ENCODE peak calls at places on chromosomes 1 and 21, in five cellular contexts. M is HepG2, E is GM12878, B is K562, O is GM12891. Z is an unnamed sample.
A peak's percentile ranks its signal among the peaks of the same experiment; 100 is the strongest.

GRCh38 chr1:228104526-228105251 is 1.6 kb upstream of the C1orf35 start:
- DNase-seq in E (no peak), B (no peak), O (no peak), M (no peak), Z (no peak)

GRCh38 chr1:199684686-199685273 is 342.7 kb upstream of the NR5A2 start:
- DNase-seq in O (peak; percentile 6), B (peak; percentile 45), E (peak; percentile 8), M (peak; percentile 25), Z (peak; percentile 2)

GRCh38 chr1:99659755-99660210 is 13.9 kb downstream of the PALMD start:
- DNase-seq in B (no peak), E (no peak), M (no peak), O (no peak), Z (no peak)

GRCh38 chr1:101738475-101738874 is 258.3 kb downstream of the OLFM3 start:
- DNase-seq in E (no peak), B (no peak), M (no peak), O (no peak), Z (no peak)

GRCh38 chr1:169427081-169427611 is at the start of gene CCDC181:
- DNase-seq in M (peak; percentile 3), B (no peak), O (peak; percentile 17), E (peak; percentile 8), Z (peak; percentile 3)

GRCh38 chr1:6460349-6461236 is 5.4 kb downstream of the TNFRSF25 start:
- DNase-seq in M (no peak), E (no peak), B (peak; percentile 15), O (peak; percentile 72), Z (peak; percentile 63)

GRCh38 chr1:210400043-210400840 is 71.5 kb downstream of the HHAT start:
- DNase-seq in O (peak; percentile 15), E (peak; percentile 74), M (peak; percentile 65), B (peak; percentile 61), Z (peak; percentile 13)

GRCh38 chr1:86596253-86596652 is 49.4 kb downstream of the CLCA4 start:
- DNase-seq in O (no peak), E (no peak), B (no peak), M (no peak), Z (no peak)

GRCh38 chr1:183470147-183470960 is 1.9 kb upstream of the SMG7 start:
- DNase-seq in E (peak; percentile 59), B (peak; percentile 84), M (peak; percentile 84), O (peak; percentile 27), Z (peak; percentile 35)

GRCh38 chr1:91166106-91166712 is 144.4 kb upstream of the ZNF644 start:
- DNase-seq in E (no peak), B (peak; percentile 71), O (peak; percentile 14), M (peak; percentile 56), Z (no peak)

GRCh38 chr1:247156787-247157232 is 15.0 kb downstream of the ZNF124 start:
- DNase-seq in M (no peak), O (no peak), E (no peak), B (no peak), Z (no peak)

GRCh38 chr1:203888807-203889251 is 27.4 kb downstream of the SNRPE start:
- DNase-seq in B (no peak), O (no peak), M (no peak), E (no peak), Z (no peak)

GRCh38 chr1:184739796-184740195 is 14.9 kb downstream of the EDEM3 start:
- DNase-seq in O (no peak), E (no peak), B (no peak), M (no peak), Z (no peak)

GRCh38 chr1:1083181-1084027 is 9.3 kb upstream of the RNF223 start:
- DNase-seq in O (no peak), M (no peak), E (no peak), B (no peak), Z (peak; percentile 11)

GRCh38 chr1:54178296-54179070 is 21.3 kb downstream of the CYB5RL start:
- DNase-seq in M (no peak), O (no peak), B (no peak), E (no peak), Z (no peak)

GRCh38 chr1:31376374-31377134 is 3.7 kb upstream of the FABP3 start:
- DNase-seq in B (peak; percentile 55), E (no peak), M (peak; percentile 32), O (no peak), Z (no peak)

GRCh38 chr1:20390589-20391331 is 95.2 kb downstream of the CAMK2N1 start:
- DNase-seq in B (no peak), O (no peak), E (no peak), M (no peak), Z (no peak)

GRCh38 chr1:243734311-243734700 is 115.7 kb downstream of the AKT3 start:
- DNase-seq in M (no peak), O (no peak), E (no peak), B (no peak), Z (no peak)

GRCh38 chr1:78303620-78304019 is 187.2 kb upstream of the PTGFR start:
- DNase-seq in E (no peak), B (no peak), O (no peak), M (no peak), Z (no peak)

GRCh38 chr21:38965910-38966504 is 160.3 kb downstream of the ETS2 start:
- DNase-seq in M (peak; percentile 94), O (no peak), B (peak; percentile 76), E (no peak), Z (no peak)

GRCh38 chr1:23980725-23981063 is 567 bp upstream of the SRSF10 start:
- DNase-seq in B (peak; percentile 46), E (no peak), M (no peak), O (peak; percentile 44), Z (peak; percentile 38)

DNA sequence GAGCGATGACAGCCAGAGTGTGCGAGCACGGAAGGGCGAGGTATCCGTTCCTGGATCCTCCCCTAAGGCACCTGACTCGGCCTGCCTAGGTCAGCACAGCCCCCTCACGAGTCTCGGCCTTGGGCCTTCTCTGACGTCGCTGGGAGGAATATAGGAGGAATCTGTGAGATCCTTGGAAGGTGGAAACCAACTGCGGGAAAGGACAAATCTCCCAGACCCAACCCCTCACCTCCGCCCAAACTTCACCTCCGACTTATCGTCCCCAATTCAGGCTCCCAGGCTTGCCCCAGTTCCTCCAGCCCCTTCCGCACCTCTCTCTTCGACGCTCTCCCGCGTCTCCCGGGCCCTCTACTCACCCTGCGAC is 492 bp downstream of the APH1A start:
- DNase-seq in B (peak; percentile 50), O (peak; percentile 39), M (no peak), E (no peak), Z (peak; percentile 40)
- TF ChIP-seq TAF1 in B (no peak), O (no peak), M (no peak), E (peak; percentile 38), Z (no peak)

GRCh38 chr1:67058761-67059160 is 4.8 kb upstream of the SLC35D1 start:
- DNase-seq in O (no peak), E (no peak), M (no peak), B (no peak), Z (no peak)

GRCh38 chr1:67058242-67058641 is 4.3 kb upstream of the SLC35D1 start:
- DNase-seq in O (no peak), M (peak; percentile 48), B (no peak), E (no peak), Z (no peak)

GRCh38 chr1:67053535-67053784 is 488 bp downstream of the SLC35D1 start:
- DNase-seq in B (peak; percentile 59), E (no peak), O (no peak), M (peak; percentile 54), Z (no peak)

GRCh38 chr1:67053785-67054759 is at the start of gene SLC35D1:
- DNase-seq in E (peak; percentile 39), O (peak; percentile 77), M (peak; percentile 86), B (peak; percentile 79), Z (peak; percentile 70)

DNA sequence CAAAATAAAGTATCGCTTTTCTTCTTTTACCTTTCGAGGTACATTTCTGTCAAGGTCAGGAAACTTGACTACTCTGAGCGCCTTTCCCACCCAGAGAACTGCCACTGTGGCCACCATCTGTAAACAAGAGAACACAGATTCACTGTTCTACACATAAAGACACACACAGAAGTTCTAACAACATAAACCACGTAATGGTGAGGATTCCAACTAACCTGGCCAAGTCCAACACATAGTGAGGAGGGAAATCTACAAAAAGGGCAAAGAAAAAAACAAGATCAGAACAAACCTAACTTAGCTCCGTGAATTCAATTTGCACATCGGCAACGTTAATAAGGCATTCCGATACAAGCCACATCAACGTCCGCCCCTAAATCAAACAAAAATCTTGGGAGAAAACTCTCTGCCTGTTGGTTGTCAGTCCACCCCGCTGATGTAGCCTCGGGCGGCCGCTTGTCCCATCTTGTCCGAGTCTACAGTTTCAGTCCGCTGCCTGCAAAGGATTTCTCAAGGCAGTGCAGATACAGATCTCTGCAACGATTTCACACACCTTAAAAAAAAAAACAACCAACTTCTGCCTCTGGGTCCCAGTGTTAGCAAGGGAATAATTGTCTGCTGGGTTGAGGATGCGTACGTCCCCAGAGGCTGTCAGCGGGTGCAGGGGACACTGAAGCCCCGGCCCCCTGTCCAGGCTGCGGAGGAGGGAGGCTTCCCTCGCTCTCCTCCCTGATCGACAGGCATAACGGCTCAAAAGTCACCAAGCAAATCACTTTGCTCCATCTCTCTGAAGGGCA is 1.0 kb downstream of the SLC35D1 start:
- DNase-seq in O (no peak), M (peak; percentile 44), B (peak; percentile 31), E (no peak), Z (peak; percentile 27)
- TF ChIP-seq POLR2AphosphoS5 in O (no peak), M (no peak), B (no peak), E (no peak), Z (no peak)

GRCh38 chr1:197774691-197775281 is 494 bp downstream of the DENND1B start:
- DNase-seq in E (no peak), B (peak; percentile 74), M (peak; percentile 3), O (peak; percentile 20), Z (peak; percentile 25)

GRCh38 chr1:197776348-197777082 is 1.2 kb upstream of the DENND1B start:
- DNase-seq in B (no peak), M (no peak), O (no peak), E (no peak), Z (no peak)

GRCh38 chr1:197778326-197778922 is 3.1 kb upstream of the DENND1B start:
- DNase-seq in E (no peak), O (no peak), M (no peak), B (no peak), Z (no peak)

GRCh38 chr1:197773856-197774255 is 1.4 kb downstream of the DENND1B start:
- DNase-seq in O (no peak), E (no peak), B (no peak), M (no peak), Z (no peak)

GRCh38 chr1:197775282-197776262 is at the start of gene DENND1B:
- DNase-seq in B (peak; percentile 81), O (peak; percentile 51), M (peak; percentile 52), E (no peak), Z (peak; percentile 38)
- TF ChIP-seq POLR2A in B (peak; percentile 66), O (no peak), M (peak; percentile 57), E (peak; percentile 60), Z (no peak)

DNA sequence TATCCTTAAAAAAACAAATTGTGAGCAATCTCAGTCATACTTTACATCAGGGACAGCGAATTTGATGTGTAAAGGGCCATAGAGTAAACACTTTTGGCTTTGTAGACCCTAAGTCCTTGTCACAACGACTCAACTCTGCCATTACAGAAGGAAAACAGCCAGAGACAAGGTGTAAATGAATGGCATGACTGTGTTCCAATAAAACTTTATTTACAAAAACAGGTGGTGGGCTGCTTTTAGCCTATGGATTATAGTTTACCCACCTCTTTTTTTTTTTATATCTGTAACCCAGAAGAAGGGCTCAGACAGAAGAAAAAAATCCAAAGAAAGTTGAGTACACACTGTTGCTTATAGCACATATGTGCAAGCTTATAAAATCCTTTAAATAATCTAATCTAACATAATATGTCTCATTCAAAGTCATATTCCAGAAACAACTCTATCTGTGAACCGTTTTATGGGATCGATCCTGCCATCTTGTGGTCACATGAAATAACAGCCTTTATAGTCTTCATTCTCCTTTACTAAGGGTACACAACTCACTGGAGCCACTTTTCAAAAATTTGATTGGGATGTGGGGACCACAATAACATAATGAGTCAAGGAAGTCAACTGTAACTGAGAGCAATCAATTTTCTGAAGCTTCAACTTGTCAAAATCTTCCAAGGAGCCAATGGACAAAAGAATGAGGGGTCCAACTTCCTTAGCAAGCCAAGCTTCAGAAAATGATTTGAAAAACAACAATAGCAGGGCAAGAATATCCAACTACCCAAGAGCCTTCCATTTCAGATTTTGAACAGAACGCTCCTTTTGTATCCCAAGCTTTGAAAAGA is 142.2 kb upstream of the KRTAP19-8 start:
- DNase-seq in O (peak; percentile 15), E (no peak), B (peak; percentile 25), M (peak; percentile 13), Z (no peak)
- TF ChIP-seq TAF1 in O (no peak), E (no peak), B (no peak), M (no peak), Z (no peak)

Z was measured in GM12892.